ENCODE peak calls at places on chromosomes 11 and 22, in five cellular contexts. L is adrenal gland, K is brain microvascular endothelial cell, T is AG09309, J is colonic mucosa. A is an unnamed sample.
A peak's percentile ranks its signal among the peaks of the same experiment; 100 is the strongest.

GRCh38 chr11:37907461-37908223 is 1309.6 kb upstream of the RAG2 start:
- DNase-seq in L (no peak), K (no peak), T (no peak), J (no peak), A (no peak)

GRCh38 chr11:72821221-72821919 is 7.2 kb downstream of the ATG16L2 start:
- DNase-seq in L (peak; percentile 42), K (no peak), T (no peak), J (peak; percentile 53), A (peak; percentile 69)

GRCh38 chr22:23228503-23228902 is 48.2 kb downstream of the BCR start:
- DNase-seq in L (no peak), K (no peak), T (no peak), J (no peak), A (no peak)

GRCh38 chr22:37483594-37484114 is 2.5 kb downstream of the MFNG start:
- DNase-seq in L (peak; percentile 19), K (no peak), T (no peak), J (no peak), A (no peak)

GRCh38 chr22:49166211-49166610 is 661.5 kb downstream of the BRD1 start:
- DNase-seq in L (no peak), K (no peak), T (no peak), J (no peak), A (no peak)

GRCh38 chr22:38422615-38423511 is 32.1 kb downstream of the KCNJ4 start:
- DNase-seq in L (no peak), K (no peak), T (no peak), J (peak; percentile 41), A (no peak)

GRCh38 chr11:127843483-127844396 is 743.6 kb downstream of the ETS1 start:
- DNase-seq in L (peak; percentile 70), K (peak; percentile 79), T (peak; percentile 13), J (peak; percentile 74), A (peak; percentile 75)

GRCh38 chr22:38203090-38203810 is 1.5 kb downstream of the MAFF start:
- DNase-seq in L (peak; percentile 53), K (no peak), T (no peak), J (peak; percentile 83), A (peak; percentile 54)

GRCh38 chr11:133935551-133935910 is 21.2 kb downstream of the IGSF9B start:
- DNase-seq in L (no peak), K (no peak), T (no peak), J (no peak), A (no peak)

GRCh38 chr22:36289406-36289870 is 36.5 kb downstream of the APOL1 start:
- DNase-seq in L (no peak), K (no peak), T (no peak), J (no peak), A (peak; percentile 7)

GRCh38 chr22:19213496-19214473 is 35.2 kb upstream of the SLC25A1 start:
- DNase-seq in L (no peak), K (no peak), T (no peak), J (no peak), A (no peak)

GRCh38 chr11:44387825-44388224 is 77.9 kb upstream of the ALX4 start:
- DNase-seq in L (no peak), K (no peak), T (no peak), J (no peak), A (no peak)

GRCh38 chr11:127006311-127006710 is 5.7 kb upstream of the KIRREL3 start:
- DNase-seq in L (no peak), K (no peak), T (no peak), J (no peak), A (no peak)

GRCh38 chr11:108559904-108560303 is 33.7 kb downstream of the EXPH5 start:
- DNase-seq in L (no peak), K (peak; percentile 61), T (peak; percentile 65), J (no peak), A (no peak)

GRCh38 chr11:71269603-71270511 is 17.5 kb upstream of the SHANK2 start:
- DNase-seq in L (no peak), K (no peak), T (no peak), J (peak; percentile 33), A (no peak)

GRCh38 chr22:38177926-38178604 is 3.6 kb downstream of the PLA2G6 start:
- DNase-seq in L (peak; percentile 60), K (peak; percentile 87), T (peak; percentile 75), J (peak; percentile 67), A (no peak)

GRCh38 chr11:94794287-94795168 is 26.4 kb downstream of the AMOTL1 start:
- DNase-seq in L (no peak), K (peak; percentile 99), T (peak; percentile 86), J (no peak), A (peak; percentile 76)

GRCh38 chr11:43012606-43013005 is 299.2 kb upstream of the API5 start:
- DNase-seq in L (no peak), K (no peak), T (no peak), J (no peak), A (no peak)

GRCh38 chr11:120682866-120683265 is 171.3 kb downstream of the GRIK4 start:
- DNase-seq in L (no peak), K (no peak), T (peak; percentile 50), J (no peak), A (no peak)

GRCh38 chr11:68528630-68529029 is 68.1 kb downstream of the PPP6R3 start:
- DNase-seq in L (no peak), K (no peak), T (no peak), J (no peak), A (no peak)

GRCh38 chr22:27965547-27965946 is 46.5 kb upstream of the PITPNB start:
- DNase-seq in L (no peak), K (no peak), T (no peak), J (no peak), A (no peak)

GRCh38 chr11:94755494-94755893 is 12.7 kb upstream of the AMOTL1 start:
- DNase-seq in L (no peak), K (no peak), T (no peak), J (no peak), A (no peak)

GRCh38 chr11:13837286-13837685 is 125.2 kb upstream of the SPON1 start:
- DNase-seq in L (no peak), K (no peak), T (no peak), J (no peak), A (no peak)

GRCh38 chr11:108472681-108473080 is 5.4 kb upstream of the C11orf65 start:
- DNase-seq in L (no peak), K (no peak), T (no peak), J (no peak), A (no peak)

GRCh38 chr11:64146036-64146943 is 19.6 kb downstream of the MACROD1 start:
- DNase-seq in L (peak; percentile 45), K (peak; percentile 23), T (no peak), J (peak; percentile 71), A (no peak)

GRCh38 chr22:30307026-30307574 is 17.8 kb upstream of the CASTOR1 start:
- DNase-seq in L (no peak), K (no peak), T (no peak), J (no peak), A (no peak)

GRCh38 chr11:104946907-104947306 is 21.5 kb downstream of the CASP4 start:
- DNase-seq in L (no peak), K (peak; percentile 47), T (no peak), J (peak; percentile 53), A (no peak)

GRCh38 chr11:128552783-128553661 is 34.3 kb downstream of the ETS1 start:
- DNase-seq in L (no peak), K (no peak), T (no peak), J (no peak), A (no peak)

GRCh38 chr22:35102663-35103062 is 36.7 kb downstream of the ISX start:
- DNase-seq in L (no peak), K (peak; percentile 12), T (no peak), J (peak; percentile 74), A (no peak)

GRCh38 chr11:34640050-34640971 is 19.4 kb downstream of the EHF start:
- DNase-seq in L (no peak), K (no peak), T (no peak), J (peak; percentile 89), A (no peak)

GRCh38 chr22:29479417-29480261 is at the start of gene NEFH:
- DNase-seq in L (peak; percentile 38), K (no peak), T (no peak), J (no peak), A (no peak)

GRCh38 chr11:117923773-117924172 is 5.4 kb downstream of the TMPRSS13 start:
- DNase-seq in L (no peak), K (no peak), T (no peak), J (no peak), A (no peak)
- H3K4me3 ChIP-seq in L (no peak overlapping the region), K (no peak overlapping the region), T (no peak overlapping the region), J (no peak overlapping the region), A (no peak overlapping the region)

GRCh38 chr11:111541209-111542061 is 915 bp downstream of the LAYN start:
- DNase-seq in L (no peak), K (peak; percentile 40), T (no peak), J (peak; percentile 20), A (peak; percentile 68)

GRCh38 chr11:111540921-111541208 is 345 bp downstream of the LAYN start:
- DNase-seq in L (no peak), K (no peak), T (no peak), J (no peak), A (no peak)

GRCh38 chr11:111538407-111539114 is 2.0 kb upstream of the LAYN start:
- DNase-seq in L (no peak), K (no peak), T (no peak), J (no peak), A (no peak)

GRCh38 chr11:111539426-111540113 is 950 bp upstream of the LAYN start:
- DNase-seq in L (no peak), K (no peak), T (no peak), J (no peak), A (no peak)

DNA sequence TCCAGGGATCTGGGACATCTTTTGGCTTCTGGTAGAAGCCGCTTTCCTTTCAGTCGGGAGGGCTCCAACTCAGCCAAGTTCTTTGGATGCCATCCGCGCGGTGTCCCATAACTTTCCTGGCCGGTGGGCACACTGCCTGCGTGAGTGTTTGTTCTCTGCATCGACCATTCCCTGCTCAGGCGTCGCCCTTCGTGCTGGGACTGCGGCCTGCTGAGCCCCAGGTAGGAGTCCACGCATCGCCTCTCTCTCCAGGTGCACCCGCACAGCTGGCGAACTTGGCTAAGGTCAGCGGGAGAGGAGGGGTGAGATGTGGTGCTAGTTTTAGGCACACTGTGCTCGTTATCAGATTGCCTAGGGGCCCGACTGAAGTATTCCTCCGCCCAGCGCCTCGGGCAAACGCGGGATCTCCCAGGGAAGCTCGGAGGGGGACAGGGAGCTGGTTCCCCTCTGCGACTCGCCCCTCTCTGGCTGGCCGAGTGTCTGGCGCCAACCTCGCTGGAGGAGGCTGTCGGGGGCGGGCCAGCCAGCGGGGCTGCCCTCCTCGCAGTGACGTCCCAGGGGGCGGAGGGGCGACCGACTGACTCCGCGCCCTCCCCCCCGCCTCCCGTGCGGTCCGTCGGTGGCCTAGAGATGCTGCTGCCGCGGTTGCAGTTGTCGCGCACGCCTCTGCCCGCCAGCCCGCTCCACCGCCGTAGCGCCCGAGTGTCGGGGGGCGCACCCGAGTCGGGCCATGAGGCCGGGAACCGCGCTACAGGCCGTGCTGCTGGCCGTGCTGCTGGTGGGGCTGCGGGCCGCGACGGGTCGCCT is at the start of gene LAYN:
- DNase-seq in L (peak; percentile 40), K (peak; percentile 12), T (no peak), J (peak; percentile 22), A (peak; percentile 62)
- H3K4me3 ChIP-seq in L (peak within 1 kb of the TSS; percentile 63), K (peak within 1 kb of the TSS; percentile 66), T (peak within 1 kb of the TSS; percentile 81), J (peak within 1 kb of the TSS; percentile 43), A (peak within 1 kb of the TSS; percentile 59)

GRCh38 chr11:61417670-61418069 is 12.1 kb downstream of the CPSF7 start:
- DNase-seq in L (no peak), K (no peak), T (no peak), J (no peak), A (no peak)
- H3K4me3 ChIP-seq in L (no peak overlapping the region), K (no peak overlapping the region), T (no peak overlapping the region), J (no peak overlapping the region), A (no peak overlapping the region)

GRCh38 chr11:100980156-100980555 is 149.5 kb downstream of the PGR start:
- DNase-seq in L (no peak), K (no peak), T (no peak), J (no peak), A (no peak)
- H3K4me3 ChIP-seq in L (no peak overlapping the region), K (no peak overlapping the region), T (no peak overlapping the region), J (no peak overlapping the region), A (no peak overlapping the region)

GRCh38 chr11:69984457-69985261 is 93.5 kb upstream of the ANO1 start:
- DNase-seq in L (no peak), K (no peak), T (no peak), J (no peak), A (no peak)
- H3K4me3 ChIP-seq in L (no peak overlapping the region), K (no peak overlapping the region), T (no peak overlapping the region), J (no peak overlapping the region), A (no peak overlapping the region)